ENCODE peak calls at places on chromosome 3, in five cellular contexts. One of them, this sample, is unnamed.

GRCh38 chr3:129627350-129628168 is 21.1 kb upstream of the PLXND1 start:
- DNase-seq in astrocyte: peak; percentile 59
- DNase-seq in Panc1: peak; percentile 55
- DNase-seq in PC-3: peak; percentile 67
- DNase-seq in mammary epithelial cell: peak; percentile 73
- DNase-seq in this sample: peak; percentile 73

GRCh38 chr3:152030320-152030719 is 156.9 kb downstream of the SUCNR1 start:
- DNase-seq in astrocyte: no peak
- DNase-seq in mammary epithelial cell: no peak
- DNase-seq in Panc1: no peak
- DNase-seq in PC-3: no peak
- DNase-seq in this sample: no peak

GRCh38 chr3:79081285-79081684 is 686.5 kb downstream of the ROBO1 start:
- DNase-seq in mammary epithelial cell: no peak
- DNase-seq in PC-3: no peak
- DNase-seq in astrocyte: no peak
- DNase-seq in Panc1: no peak
- DNase-seq in this sample: no peak

GRCh38 chr3:119305271-119305670 is 11.1 kb downstream of the ARHGAP31 start:
- DNase-seq in Panc1: no peak
- DNase-seq in astrocyte: no peak
- DNase-seq in PC-3: no peak
- DNase-seq in mammary epithelial cell: no peak
- DNase-seq in this sample: no peak

GRCh38 chr3:197793246-197793645 is 2.2 kb downstream of the LRCH3 start:
- DNase-seq in mammary epithelial cell: peak; percentile 73
- DNase-seq in astrocyte: peak; percentile 41
- DNase-seq in PC-3: peak; percentile 54
- DNase-seq in Panc1: no peak
- DNase-seq in this sample: no peak

GRCh38 chr3:156142649-156143048 is 22.3 kb downstream of the KCNAB1 start:
- DNase-seq in PC-3: peak; percentile 65
- DNase-seq in astrocyte: no peak
- DNase-seq in mammary epithelial cell: no peak
- DNase-seq in Panc1: no peak
- DNase-seq in this sample: peak; percentile 20

GRCh38 chr3:47661121-47661752 is 82.6 kb upstream of the CSPG5 start:
- DNase-seq in mammary epithelial cell: peak; percentile 27
- DNase-seq in Panc1: no peak
- DNase-seq in astrocyte: peak; percentile 69
- DNase-seq in PC-3: peak; percentile 73
- DNase-seq in this sample: peak; percentile 66

GRCh38 chr3:143307613-143308183 is 188.1 kb downstream of the CHST2 start:
- DNase-seq in mammary epithelial cell: peak; percentile 88
- DNase-seq in Panc1: no peak
- DNase-seq in PC-3: peak; percentile 27
- DNase-seq in astrocyte: peak; percentile 78
- DNase-seq in this sample: peak; percentile 59

GRCh38 chr3:68666409-68667193 is 265.7 kb downstream of the TAFA4 start:
- DNase-seq in astrocyte: no peak
- DNase-seq in Panc1: no peak
- DNase-seq in mammary epithelial cell: peak; percentile 44
- DNase-seq in PC-3: no peak
- DNase-seq in this sample: no peak

GRCh38 chr3:5095879-5096278 is 26.2 kb upstream of the ARL8B start:
- DNase-seq in PC-3: no peak
- DNase-seq in Panc1: no peak
- DNase-seq in mammary epithelial cell: no peak
- DNase-seq in astrocyte: peak; percentile 13
- DNase-seq in this sample: peak; percentile 2

GRCh38 chr3:157176108-157176507 is 16.2 kb upstream of the CCNL1 start:
- DNase-seq in mammary epithelial cell: no peak
- DNase-seq in Panc1: no peak
- DNase-seq in PC-3: no peak
- DNase-seq in astrocyte: peak; percentile 39
- DNase-seq in this sample: no peak

GRCh38 chr3:129610276-129610675 is 3.8 kb upstream of the PLXND1 start:
- DNase-seq in Panc1: no peak
- DNase-seq in PC-3: no peak
- DNase-seq in mammary epithelial cell: no peak
- DNase-seq in astrocyte: no peak
- DNase-seq in this sample: no peak

GRCh38 chr3:98761656-98762229 is 1.4 kb upstream of the ST3GAL6 start:
- DNase-seq in Panc1: no peak
- DNase-seq in PC-3: no peak
- DNase-seq in mammary epithelial cell: no peak
- DNase-seq in astrocyte: no peak
- DNase-seq in this sample: no peak

GRCh38 chr3:24195504-24196230 is 250.6 kb downstream of the NR1D2 start:
- DNase-seq in astrocyte: no peak
- DNase-seq in Panc1: no peak
- DNase-seq in mammary epithelial cell: no peak
- DNase-seq in PC-3: no peak
- DNase-seq in this sample: no peak

DNA sequence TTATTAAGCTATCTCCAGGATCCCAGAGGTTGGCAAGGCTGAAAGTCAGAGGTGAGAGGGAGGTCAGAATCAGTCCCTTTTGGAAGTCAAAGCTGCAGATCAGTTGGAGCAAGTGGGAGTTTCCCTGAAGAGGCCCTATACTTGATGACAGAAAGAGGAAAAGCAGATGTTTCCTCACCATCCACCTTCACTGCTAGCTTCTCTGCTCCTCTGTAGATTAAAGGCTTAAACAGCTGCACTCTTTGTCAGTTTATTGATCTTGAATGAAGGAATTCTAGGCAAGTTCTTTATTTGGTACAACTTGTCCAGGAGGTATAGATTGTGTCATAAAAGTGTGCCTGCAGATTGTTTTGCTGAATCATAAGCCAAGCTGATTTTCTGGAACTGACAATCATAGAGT is 408.2 kb upstream of the TGFBR2 start:
- DNase-seq in mammary epithelial cell: no peak
- DNase-seq in PC-3: no peak
- DNase-seq in astrocyte: no peak
- DNase-seq in Panc1: no peak
- DNase-seq in this sample: no peak
- TF ChIP-seq CTCF in mammary epithelial cell: no peak
- TF ChIP-seq CTCF in PC-3: no peak
- TF ChIP-seq CTCF in astrocyte: no peak
- TF ChIP-seq CTCF in Panc1: no peak
- TF ChIP-seq CTCF in this sample: no peak

GRCh38 chr3:169863458-169863899 is 6.3 kb downstream of the LRRC31 start:
- DNase-seq in Panc1: peak; percentile 61
- DNase-seq in astrocyte: peak; percentile 46
- DNase-seq in mammary epithelial cell: peak; percentile 71
- DNase-seq in PC-3: peak; percentile 92
- DNase-seq in this sample: peak; percentile 71

GRCh38 chr3:169861871-169862270 is 7.9 kb downstream of the LRRC31 start:
- DNase-seq in PC-3: no peak
- DNase-seq in astrocyte: no peak
- DNase-seq in Panc1: no peak
- DNase-seq in mammary epithelial cell: no peak
- DNase-seq in this sample: no peak

GRCh38 chr3:169855514-169855913 is 14.2 kb downstream of the LRRC31 start:
- DNase-seq in Panc1: no peak
- DNase-seq in astrocyte: no peak
- DNase-seq in PC-3: no peak
- DNase-seq in mammary epithelial cell: no peak
- DNase-seq in this sample: no peak

GRCh38 chr3:169857811-169858210 is 11.9 kb downstream of the LRRC31 start:
- DNase-seq in PC-3: no peak
- DNase-seq in Panc1: no peak
- DNase-seq in mammary epithelial cell: no peak
- DNase-seq in astrocyte: no peak
- DNase-seq in this sample: no peak
- H3K27me3 ChIP-seq in PC-3: peaks cover 6% of the 10 kb centered on the region
- H3K27me3 ChIP-seq in Panc1: peaks cover 18% of the 10 kb centered on the region
- H3K27me3 ChIP-seq in mammary epithelial cell: peaks cover 5% of the 10 kb centered on the region
- H3K27me3 ChIP-seq in astrocyte: peaks cover 8% of the 10 kb centered on the region
- H3K27me3 ChIP-seq in this sample: peaks cover 3% of the 10 kb centered on the region

GRCh38 chr3:136545664-136546266 is 206.4 kb downstream of the STAG1 start:
- DNase-seq in astrocyte: no peak
- DNase-seq in PC-3: peak; percentile 30
- DNase-seq in mammary epithelial cell: no peak
- DNase-seq in Panc1: no peak
- DNase-seq in this sample: no peak
- TF ChIP-seq CTCF in astrocyte: no peak
- TF ChIP-seq CTCF in PC-3: peak; percentile 50
- TF ChIP-seq CTCF in mammary epithelial cell: no peak
- TF ChIP-seq CTCF in Panc1: peak; percentile 39
- TF ChIP-seq CTCF in this sample: peak; percentile 14

GRCh38 chr3:102537122-102537521 is 102.3 kb downstream of the ZPLD1 start:
- DNase-seq in astrocyte: no peak
- DNase-seq in PC-3: no peak
- DNase-seq in mammary epithelial cell: no peak
- DNase-seq in Panc1: no peak
- DNase-seq in this sample: no peak
- H3K27me3 ChIP-seq in astrocyte: no peaks in the 10 kb centered on the region
- H3K27me3 ChIP-seq in PC-3: no peaks in the 10 kb centered on the region
- H3K27me3 ChIP-seq in mammary epithelial cell: no peaks in the 10 kb centered on the region
- H3K27me3 ChIP-seq in Panc1: no peaks in the 10 kb centered on the region
- H3K27me3 ChIP-seq in this sample: no peaks in the 10 kb centered on the region

GRCh38 chr3:160448845-160449659 is 534 bp downstream of the TRIM59 start:
- DNase-seq in PC-3: peak; percentile 28
- DNase-seq in mammary epithelial cell: no peak
- DNase-seq in Panc1: peak; percentile 39
- DNase-seq in astrocyte: peak; percentile 27
- DNase-seq in this sample: no peak
- TF ChIP-seq CTCF in PC-3: no peak
- TF ChIP-seq CTCF in mammary epithelial cell: no peak
- TF ChIP-seq CTCF in Panc1: no peak
- TF ChIP-seq CTCF in astrocyte: no peak
- TF ChIP-seq CTCF in this sample: no peak

DNA sequence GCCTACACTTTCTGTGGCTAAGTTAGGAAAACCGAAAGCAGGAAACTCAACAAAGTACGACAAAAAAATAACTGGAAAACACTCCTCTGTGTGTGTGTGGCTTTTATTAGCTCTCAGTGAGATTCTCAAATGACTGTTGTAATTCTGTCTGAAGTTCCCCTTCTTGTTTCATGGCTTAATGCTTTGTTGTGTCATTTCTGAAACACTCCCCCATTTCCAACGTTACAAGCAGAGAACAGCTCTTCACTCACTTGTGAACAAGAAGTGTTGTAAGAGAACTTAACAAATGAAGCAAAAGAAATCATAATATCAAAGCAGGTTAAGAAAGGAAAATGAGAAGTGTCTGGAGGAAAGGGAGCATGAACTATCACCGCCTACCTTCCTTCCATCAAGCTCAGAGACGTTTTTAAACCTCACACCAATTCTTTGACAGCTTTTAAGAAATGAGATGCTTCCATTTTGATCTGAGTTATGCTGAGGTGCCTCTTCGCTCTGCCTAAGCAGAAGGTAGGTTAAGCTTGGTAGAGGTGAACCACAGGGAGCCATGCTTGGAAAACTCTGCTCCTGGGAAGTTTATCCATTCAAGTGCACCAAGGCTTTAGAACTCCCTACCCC is 12.4 kb upstream of the SEC62 start:
- DNase-seq in Panc1: no peak
- DNase-seq in astrocyte: no peak
- DNase-seq in PC-3: no peak
- DNase-seq in mammary epithelial cell: no peak
- DNase-seq in this sample: no peak
- H3K27me3 ChIP-seq in Panc1: peaks cover 16% of the 10 kb centered on the region
- H3K27me3 ChIP-seq in astrocyte: no peaks in the 10 kb centered on the region
- H3K27me3 ChIP-seq in PC-3: no peaks in the 10 kb centered on the region
- H3K27me3 ChIP-seq in mammary epithelial cell: no peaks in the 10 kb centered on the region
- H3K27me3 ChIP-seq in this sample: no peaks in the 10 kb centered on the region

DNA sequence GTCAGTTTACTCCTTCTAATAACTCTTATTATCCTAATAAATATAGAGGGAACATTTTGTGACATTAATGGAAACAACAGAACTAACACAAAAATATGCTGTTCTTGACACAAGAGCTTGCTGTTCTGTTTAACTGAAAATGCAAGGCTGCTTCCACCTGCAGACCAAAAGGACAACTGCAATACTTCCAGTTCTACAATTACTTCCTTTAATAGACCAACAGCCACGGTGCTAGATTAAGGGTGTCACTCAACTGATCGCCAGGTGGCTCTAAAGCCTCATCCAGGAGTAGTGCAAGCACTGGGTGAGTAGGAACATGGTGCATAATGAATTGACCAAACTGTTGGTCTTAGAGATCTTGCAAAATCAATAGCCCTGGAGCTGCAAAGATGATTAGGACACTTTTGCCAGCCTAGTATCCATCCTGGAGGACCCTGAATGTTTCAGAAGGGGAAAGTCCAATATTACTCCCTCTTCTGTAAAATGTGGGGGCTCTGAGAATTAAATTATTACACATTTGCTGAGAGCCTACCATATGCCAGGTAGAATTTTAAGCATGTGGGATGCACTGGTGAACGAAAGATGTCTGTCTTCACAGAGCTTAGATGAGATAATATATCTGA is 3.6 kb upstream of the CLDN16 start:
- DNase-seq in PC-3: peak; percentile 86
- DNase-seq in Panc1: peak; percentile 84
- DNase-seq in astrocyte: peak; percentile 46
- DNase-seq in mammary epithelial cell: peak; percentile 90
- DNase-seq in this sample: peak; percentile 67
- TF ChIP-seq CTCF in PC-3: peak; percentile 92
- TF ChIP-seq CTCF in Panc1: peak; percentile 89
- TF ChIP-seq CTCF in astrocyte: peak; percentile 37
- TF ChIP-seq CTCF in mammary epithelial cell: peak; percentile 98
- TF ChIP-seq CTCF in this sample: peak; percentile 67

GRCh38 chr3:184541886-184542562 is 19.6 kb upstream of the EPHB3 start:
- DNase-seq in PC-3: no peak
- DNase-seq in Panc1: no peak
- DNase-seq in mammary epithelial cell: no peak
- DNase-seq in astrocyte: no peak
- DNase-seq in this sample: no peak

GRCh38 chr3:184542577-184542976 is 19.0 kb upstream of the EPHB3 start:
- DNase-seq in mammary epithelial cell: no peak
- DNase-seq in PC-3: no peak
- DNase-seq in Panc1: no peak
- DNase-seq in astrocyte: no peak
- DNase-seq in this sample: no peak

GRCh38 chr3:184538600-184539431 is 22.8 kb upstream of the EPHB3 start:
- DNase-seq in Panc1: no peak
- DNase-seq in mammary epithelial cell: no peak
- DNase-seq in astrocyte: no peak
- DNase-seq in PC-3: no peak
- DNase-seq in this sample: no peak

GRCh38 chr3:184539801-184540440 is 21.7 kb upstream of the EPHB3 start:
- DNase-seq in PC-3: no peak
- DNase-seq in Panc1: no peak
- DNase-seq in mammary epithelial cell: no peak
- DNase-seq in astrocyte: no peak
- DNase-seq in this sample: no peak

GRCh38 chr3:184540777-184541681 is 20.6 kb upstream of the EPHB3 start:
- DNase-seq in astrocyte: no peak
- DNase-seq in mammary epithelial cell: peak; percentile 69
- DNase-seq in Panc1: no peak
- DNase-seq in PC-3: peak; percentile 89
- DNase-seq in this sample: peak; percentile 16
- H3K27me3 ChIP-seq in astrocyte: peaks cover 51% of the 10 kb centered on the region
- H3K27me3 ChIP-seq in mammary epithelial cell: no peaks in the 10 kb centered on the region
- H3K27me3 ChIP-seq in Panc1: peaks cover 16% of the 10 kb centered on the region
- H3K27me3 ChIP-seq in PC-3: peaks cover 53% of the 10 kb centered on the region
- H3K27me3 ChIP-seq in this sample: peaks cover 37% of the 10 kb centered on the region

This sample was measured in brain microvascular endothelial cell.